ENCODE peak calls at places on chromosome X, in six cellular contexts. One of them, this sample, is unnamed.

GRCh38 chrX:40573763-40574162 is 7.0 kb upstream of the ATP6AP2 start:
- DNase-seq in upper lobe of right lung: no peak
- DNase-seq in astrocyte: no peak
- DNase-seq in lower leg skin: no peak
- DNase-seq in HCT116: no peak
- DNase-seq in PC-3: peak; percentile 50
- DNase-seq in this sample: no peak

GRCh38 chrX:50088645-50089044 is 112.2 kb downstream of the AKAP4 start:
- DNase-seq in upper lobe of right lung: peak; percentile 62
- DNase-seq in astrocyte: no peak
- DNase-seq in lower leg skin: no peak
- DNase-seq in HCT116: no peak
- DNase-seq in PC-3: no peak
- DNase-seq in this sample: no peak

GRCh38 chrX:108399427-108400165 is 38.6 kb downstream of the COL4A6 start:
- DNase-seq in upper lobe of right lung: no peak
- DNase-seq in astrocyte: peak; percentile 10
- DNase-seq in lower leg skin: no peak
- DNase-seq in HCT116: no peak
- DNase-seq in PC-3: peak; percentile 92
- DNase-seq in this sample: no peak

GRCh38 chrX:69107231-69107739 is 58.0 kb downstream of the PJA1 start:
- DNase-seq in upper lobe of right lung: no peak
- DNase-seq in astrocyte: no peak
- DNase-seq in lower leg skin: no peak
- DNase-seq in HCT116: no peak
- DNase-seq in PC-3: peak; percentile 27
- DNase-seq in this sample: no peak

GRCh38 chrX:109600114-109600710 is 24.8 kb downstream of the KCNE5 start:
- DNase-seq in upper lobe of right lung: peak; percentile 51
- DNase-seq in astrocyte: peak; percentile 23
- DNase-seq in lower leg skin: no peak
- DNase-seq in HCT116: no peak
- DNase-seq in PC-3: no peak
- DNase-seq in this sample: no peak

GRCh38 chrX:110852180-110852579 is 56.6 kb upstream of the CHRDL1 start:
- DNase-seq in upper lobe of right lung: no peak
- DNase-seq in astrocyte: no peak
- DNase-seq in lower leg skin: no peak
- DNase-seq in HCT116: no peak
- DNase-seq in PC-3: peak; percentile 20
- DNase-seq in this sample: peak; percentile 18

GRCh38 chrX:115345654-115346014 is 56.1 kb downstream of the LUZP4 start:
- DNase-seq in upper lobe of right lung: no peak
- DNase-seq in astrocyte: no peak
- DNase-seq in lower leg skin: no peak
- DNase-seq in HCT116: no peak
- DNase-seq in PC-3: no peak
- DNase-seq in this sample: no peak

GRCh38 chrX:139967300-139967699 is 2.0 kb upstream of the CXorf66 start:
- DNase-seq in upper lobe of right lung: no peak
- DNase-seq in astrocyte: no peak
- DNase-seq in lower leg skin: no peak
- DNase-seq in HCT116: no peak
- DNase-seq in PC-3: peak; percentile 35
- DNase-seq in this sample: peak; percentile 22

GRCh38 chrX:40996886-40997530 is 88.2 kb upstream of the USP9X start:
- DNase-seq in upper lobe of right lung: no peak
- DNase-seq in astrocyte: peak; percentile 82
- DNase-seq in lower leg skin: peak; percentile 34
- DNase-seq in HCT116: peak; percentile 42
- DNase-seq in PC-3: peak; percentile 55
- DNase-seq in this sample: no peak

GRCh38 chrX:22081475-22082092 is 49.5 kb downstream of the PHEX start:
- DNase-seq in upper lobe of right lung: peak; percentile 63
- DNase-seq in astrocyte: peak; percentile 16
- DNase-seq in lower leg skin: no peak
- DNase-seq in HCT116: peak; percentile 8
- DNase-seq in PC-3: peak; percentile 75
- DNase-seq in this sample: no peak

GRCh38 chrX:154988719-154989118 is 33.8 kb downstream of the F8 start:
- DNase-seq in upper lobe of right lung: no peak
- DNase-seq in astrocyte: no peak
- DNase-seq in lower leg skin: no peak
- DNase-seq in HCT116: no peak
- DNase-seq in PC-3: no peak
- DNase-seq in this sample: no peak

GRCh38 chrX:47169726-47170515 is 23.7 kb upstream of the UBA1 start:
- DNase-seq in upper lobe of right lung: peak; percentile 31
- DNase-seq in astrocyte: peak; percentile 43
- DNase-seq in lower leg skin: peak; percentile 83
- DNase-seq in HCT116: no peak
- DNase-seq in PC-3: no peak
- DNase-seq in this sample: no peak

GRCh38 chrX:119685225-119686066 is 7.5 kb downstream of the SEPTIN6 start:
- DNase-seq in upper lobe of right lung: peak; percentile 56
- DNase-seq in astrocyte: no peak
- DNase-seq in lower leg skin: no peak
- DNase-seq in HCT116: no peak
- DNase-seq in PC-3: no peak
- DNase-seq in this sample: peak; percentile 39

GRCh38 chrX:17944833-17945497 is 83.9 kb upstream of the RAI2 start:
- DNase-seq in upper lobe of right lung: no peak
- DNase-seq in astrocyte: no peak
- DNase-seq in lower leg skin: no peak
- DNase-seq in HCT116: no peak
- DNase-seq in PC-3: peak; percentile 61
- DNase-seq in this sample: peak; percentile 5

GRCh38 chrX:113019958-113020357 is 179.3 kb upstream of the AMOT start:
- DNase-seq in upper lobe of right lung: no peak
- DNase-seq in astrocyte: no peak
- DNase-seq in lower leg skin: no peak
- DNase-seq in HCT116: no peak
- DNase-seq in PC-3: no peak
- DNase-seq in this sample: no peak

DNA sequence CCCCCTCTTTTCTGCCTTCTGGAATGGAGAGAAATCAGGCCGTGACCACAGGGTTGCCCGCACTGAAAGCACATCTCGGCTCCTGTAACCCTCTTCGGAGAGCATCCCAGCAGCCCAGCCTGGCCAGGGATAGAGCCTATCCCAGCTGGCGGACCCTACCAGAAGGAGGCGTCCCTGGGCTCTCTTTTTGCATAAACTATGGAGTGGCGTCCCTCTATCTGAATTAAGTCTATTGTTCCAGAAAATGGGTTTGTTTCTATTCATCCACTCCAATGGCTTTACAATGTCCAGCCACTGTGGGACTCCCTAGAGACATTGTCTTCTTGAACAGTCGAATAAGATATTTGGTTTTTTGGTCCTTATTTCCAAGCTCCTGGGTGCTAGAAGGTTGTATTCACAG is 689 bp upstream of the NHSL2 start:
- DNase-seq in upper lobe of right lung: no peak
- DNase-seq in astrocyte: no peak
- DNase-seq in lower leg skin: no peak
- DNase-seq in HCT116: no peak
- DNase-seq in PC-3: no peak
- DNase-seq in this sample: no peak
- TF ChIP-seq CTCF in upper lobe of right lung: peak; percentile 13
- TF ChIP-seq CTCF in astrocyte: peak; percentile 29
- TF ChIP-seq CTCF in lower leg skin: no peak
- TF ChIP-seq CTCF in HCT116: no peak
- TF ChIP-seq CTCF in PC-3: no peak
- TF ChIP-seq CTCF in this sample: no peak

DNA sequence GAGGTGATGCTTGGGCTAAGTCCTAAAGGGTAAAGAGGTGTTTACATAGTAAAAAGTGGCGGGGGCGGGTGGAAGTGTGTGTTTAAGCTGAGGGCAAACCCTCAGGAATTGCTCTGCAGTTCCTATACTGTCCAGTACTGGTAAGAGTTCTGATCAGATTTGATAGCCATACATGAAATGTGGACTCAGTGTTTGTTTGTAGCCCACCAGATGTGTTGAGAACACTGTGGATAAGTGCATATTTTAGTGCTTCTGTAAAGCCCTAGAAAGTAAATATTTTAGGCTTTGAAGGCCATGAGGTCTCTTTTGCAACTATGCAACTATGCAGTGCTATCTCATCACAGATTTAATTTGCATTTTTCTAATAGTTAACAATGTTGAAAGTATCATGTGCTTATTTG is 80.6 kb upstream of the EOLA2 start:
- DNase-seq in upper lobe of right lung: no peak
- DNase-seq in astrocyte: peak; percentile 39
- DNase-seq in lower leg skin: no peak
- DNase-seq in HCT116: no peak
- DNase-seq in PC-3: no peak
- DNase-seq in this sample: no peak
- TF ChIP-seq CTCF in upper lobe of right lung: no peak
- TF ChIP-seq CTCF in astrocyte: no peak
- TF ChIP-seq CTCF in lower leg skin: no peak
- TF ChIP-seq CTCF in HCT116: no peak
- TF ChIP-seq CTCF in PC-3: no peak
- TF ChIP-seq CTCF in this sample: no peak

DNA sequence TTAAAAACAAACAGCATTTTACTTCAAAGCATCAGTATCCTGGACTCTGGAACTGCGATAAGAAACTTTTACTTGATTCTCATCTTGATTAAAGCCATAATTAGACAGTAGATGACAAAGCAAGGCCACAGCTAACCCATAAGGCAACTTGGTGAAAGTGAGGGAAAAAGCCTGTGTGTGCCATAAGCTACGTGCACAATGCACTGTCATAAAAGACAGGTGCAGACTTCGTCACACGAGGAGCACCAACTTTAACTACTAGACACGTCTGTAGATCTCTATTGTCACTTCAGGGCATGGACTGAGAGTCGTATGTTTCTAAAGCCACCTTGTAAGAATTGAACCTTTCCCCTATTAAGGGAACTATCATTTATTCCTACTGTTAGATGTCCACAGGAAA is 13.1 kb downstream of the CTPS2 start:
- DNase-seq in upper lobe of right lung: no peak
- DNase-seq in astrocyte: no peak
- DNase-seq in lower leg skin: no peak
- DNase-seq in HCT116: no peak
- DNase-seq in PC-3: no peak
- DNase-seq in this sample: no peak
- TF ChIP-seq CTCF in upper lobe of right lung: no peak
- TF ChIP-seq CTCF in astrocyte: no peak
- TF ChIP-seq CTCF in lower leg skin: no peak
- TF ChIP-seq CTCF in HCT116: no peak
- TF ChIP-seq CTCF in PC-3: no peak
- TF ChIP-seq CTCF in this sample: no peak

GRCh38 chrX:150615356-150615755 is 46.9 kb downstream of the MTM1 start:
- DNase-seq in upper lobe of right lung: no peak
- DNase-seq in astrocyte: no peak
- DNase-seq in lower leg skin: no peak
- DNase-seq in HCT116: no peak
- DNase-seq in PC-3: no peak
- DNase-seq in this sample: no peak

GRCh38 chrX:150621652-150622051 is 53.2 kb downstream of the MTM1 start:
- DNase-seq in upper lobe of right lung: no peak
- DNase-seq in astrocyte: no peak
- DNase-seq in lower leg skin: no peak
- DNase-seq in HCT116: no peak
- DNase-seq in PC-3: no peak
- DNase-seq in this sample: no peak

GRCh38 chrX:150616179-150616862 is 47.9 kb downstream of the MTM1 start:
- DNase-seq in upper lobe of right lung: no peak
- DNase-seq in astrocyte: no peak
- DNase-seq in lower leg skin: no peak
- DNase-seq in HCT116: no peak
- DNase-seq in PC-3: no peak
- DNase-seq in this sample: no peak

GRCh38 chrX:150616863-150617198 is 48.4 kb downstream of the MTM1 start:
- DNase-seq in upper lobe of right lung: no peak
- DNase-seq in astrocyte: peak; percentile 67
- DNase-seq in lower leg skin: no peak
- DNase-seq in HCT116: no peak
- DNase-seq in PC-3: no peak
- DNase-seq in this sample: no peak
- TF ChIP-seq CTCF in upper lobe of right lung: no peak
- TF ChIP-seq CTCF in astrocyte: no peak
- TF ChIP-seq CTCF in lower leg skin: no peak
- TF ChIP-seq CTCF in HCT116: no peak
- TF ChIP-seq CTCF in PC-3: no peak
- TF ChIP-seq CTCF in this sample: no peak

DNA sequence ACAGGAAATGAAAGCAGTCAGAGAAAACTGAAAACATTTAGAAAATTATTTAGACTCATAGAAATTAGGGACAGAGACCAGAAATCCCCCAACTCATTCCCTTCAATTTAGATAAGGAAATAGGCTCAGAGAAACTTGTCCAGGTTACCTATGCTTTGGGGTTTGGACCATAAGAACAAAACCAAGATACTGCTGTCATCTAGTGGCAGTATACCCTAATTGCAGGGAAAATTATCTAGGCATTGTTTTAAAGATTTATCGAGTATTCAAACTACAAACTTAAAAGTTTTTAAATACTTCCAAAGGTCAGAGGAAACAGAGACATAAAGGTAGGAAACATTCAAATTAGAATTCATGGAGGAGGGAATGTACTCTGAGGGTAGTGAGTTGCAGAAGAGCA is 67.0 kb upstream of the KLHL13 start:
- DNase-seq in upper lobe of right lung: no peak
- DNase-seq in astrocyte: no peak
- DNase-seq in lower leg skin: no peak
- DNase-seq in HCT116: no peak
- DNase-seq in PC-3: peak; percentile 17
- DNase-seq in this sample: no peak
- TF ChIP-seq CTCF in upper lobe of right lung: peak; percentile 8
- TF ChIP-seq CTCF in astrocyte: no peak
- TF ChIP-seq CTCF in lower leg skin: no peak
- TF ChIP-seq CTCF in HCT116: no peak
- TF ChIP-seq CTCF in PC-3: peak; percentile 59
- TF ChIP-seq CTCF in this sample: no peak